ENCODE peak calls at places on chromosomes 16 and 17, in seven cellular contexts. S is thoracic aorta, O is stomach, G is heart left ventricle, I is lower leg skin, K is AG09309, N is neural progenitor cell. P is an unnamed sample.

GRCh38 chr17:28969706-28970393 is 18.5 kb upstream of the PHF12 start:
- DNase-seq in S (no peak), O (no peak), G (no peak), I (no peak), K (no peak), N (no peak), P (no peak)

GRCh38 chr16:84986102-84986501 is 25.2 kb downstream of the ZDHHC7 start:
- DNase-seq in S (no peak), O (peak; percentile 45), G (no peak), I (no peak), K (no peak), N (no peak), P (no peak)

GRCh38 chr16:1772908-1773702 is at the start of gene MRPS34:
- DNase-seq in S (no peak), O (peak; percentile 88), G (peak; percentile 88), I (peak; percentile 96), K (no peak), N (peak; percentile 97), P (peak; percentile 79)

GRCh38 chr16:31087971-31088370 is 772 bp downstream of the PRSS53 start:
- DNase-seq in S (no peak), O (no peak), G (no peak), I (no peak), K (no peak), N (no peak), P (no peak)

GRCh38 chr17:61362852-61363600 is 36.6 kb upstream of the TBX2 start:
- DNase-seq in S (no peak), O (no peak), G (no peak), I (no peak), K (no peak), N (no peak), P (no peak)

GRCh38 chr16:24077989-24078388 is 178.1 kb upstream of the CACNG3 start:
- DNase-seq in S (no peak), O (no peak), G (no peak), I (no peak), K (no peak), N (no peak), P (no peak)

GRCh38 chr16:9123871-9124270 is 32.4 kb downstream of the HAPSTR1 start:
- DNase-seq in S (no peak), O (peak; percentile 85), G (peak; percentile 40), I (peak; percentile 89), K (no peak), N (no peak), P (peak; percentile 24)

GRCh38 chr16:66565051-66565450 is 1.2 kb upstream of the CMTM1 start:
- DNase-seq in S (no peak), O (no peak), G (no peak), I (no peak), K (no peak), N (no peak), P (no peak)

GRCh38 chr16:85089485-85089884 is 22.8 kb downstream of the CIBAR2 start:
- DNase-seq in S (no peak), O (no peak), G (no peak), I (no peak), K (no peak), N (no peak), P (no peak)

GRCh38 chr17:62705781-62706597 is 78.5 kb downstream of the MRC2 start:
- DNase-seq in S (no peak), O (no peak), G (peak; percentile 47), I (no peak), K (no peak), N (peak; percentile 74), P (peak; percentile 42)

GRCh38 chr16:84836234-84836647 is 16.5 kb downstream of the CRISPLD2 start:
- DNase-seq in S (peak; percentile 72), O (peak; percentile 51), G (peak; percentile 82), I (peak; percentile 92), K (peak; percentile 100), N (peak; percentile 85), P (peak; percentile 100)

GRCh38 chr16:1492923-1493745 is at the start of gene TELO2:
- DNase-seq in S (no peak), O (peak; percentile 84), G (peak; percentile 87), I (peak; percentile 94), K (peak; percentile 13), N (peak; percentile 92), P (peak; percentile 70)

GRCh38 chr16:81905277-81905676 is 106.0 kb downstream of the SDR42E1 start:
- DNase-seq in S (no peak), O (no peak), G (no peak), I (no peak), K (no peak), N (no peak), P (no peak)

GRCh38 chr16:66844342-66845079 is at the start of gene CA7:
- DNase-seq in S (no peak), O (no peak), G (no peak), I (peak; percentile 80), K (no peak), N (peak; percentile 34), P (no peak)

GRCh38 chr17:34565715-34566114 is 13.7 kb upstream of the TMEM132E start:
- DNase-seq in S (no peak), O (no peak), G (no peak), I (no peak), K (no peak), N (no peak), P (no peak)

GRCh38 chr17:34561328-34561727 is 18.1 kb upstream of the TMEM132E start:
- DNase-seq in S (no peak), O (no peak), G (no peak), I (no peak), K (no peak), N (no peak), P (no peak)

GRCh38 chr17:34566873-34567272 is 12.5 kb upstream of the TMEM132E start:
- DNase-seq in S (no peak), O (no peak), G (no peak), I (no peak), K (no peak), N (no peak), P (no peak)

GRCh38 chr17:34566201-34566600 is 13.2 kb upstream of the TMEM132E start:
- DNase-seq in S (no peak), O (no peak), G (no peak), I (no peak), K (no peak), N (no peak), P (no peak)

DNA sequence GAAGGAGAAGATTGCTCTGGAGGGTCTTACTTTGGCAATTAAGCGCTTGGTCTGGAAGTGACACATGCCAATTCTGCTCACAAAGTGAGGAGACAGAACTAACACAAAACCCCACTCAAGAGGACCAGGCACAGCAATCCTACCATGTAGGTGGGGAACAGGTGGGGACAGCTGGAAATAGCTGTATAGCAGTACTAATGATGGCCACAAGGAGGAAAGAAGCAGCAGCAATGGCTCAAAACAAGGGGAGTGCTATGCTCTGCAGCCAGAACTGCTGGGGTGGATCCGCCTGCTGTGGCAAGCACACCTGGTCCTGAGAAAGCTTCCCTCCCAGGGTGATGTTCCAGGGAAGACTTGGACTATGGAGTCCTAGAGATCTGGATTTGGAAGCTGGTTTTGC is 17.0 kb upstream of the TMEM132E start:
- DNase-seq in S (no peak), O (no peak), G (no peak), I (no peak), K (no peak), N (peak; percentile 45), P (no peak)
- TF ChIP-seq CTCF in S (peak; percentile 30), O (peak; percentile 10), G (peak; percentile 8), I (no peak), K (peak; percentile 25), N (peak; percentile 59), P (peak; percentile 21)

DNA sequence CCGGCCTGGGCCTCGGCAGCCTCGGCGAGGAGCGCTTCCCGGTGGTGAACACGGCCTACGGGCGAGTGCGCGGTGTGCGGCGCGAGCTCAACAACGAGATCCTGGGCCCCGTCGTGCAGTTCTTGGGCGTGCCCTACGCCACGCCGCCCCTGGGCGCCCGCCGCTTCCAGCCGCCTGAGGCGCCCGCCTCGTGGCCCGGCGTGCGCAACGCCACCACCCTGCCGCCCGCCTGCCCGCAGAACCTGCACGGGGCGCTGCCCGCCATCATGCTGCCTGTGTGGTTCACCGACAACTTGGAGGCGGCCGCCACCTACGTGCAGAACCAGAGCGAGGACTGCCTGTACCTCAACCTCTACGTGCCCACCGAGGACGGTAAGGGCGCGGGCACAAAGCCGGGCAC is 696 bp downstream of the NLGN2 start:
- DNase-seq in S (no peak), O (no peak), G (no peak), I (no peak), K (no peak), N (no peak), P (no peak)
- H3K4me3 ChIP-seq in S (no peak overlapping the region), O (no peak overlapping the region), G (no peak overlapping the region), I (no peak overlapping the region), K (no peak overlapping the region), N (no peak overlapping the region), P (no peak overlapping the region)

DNA sequence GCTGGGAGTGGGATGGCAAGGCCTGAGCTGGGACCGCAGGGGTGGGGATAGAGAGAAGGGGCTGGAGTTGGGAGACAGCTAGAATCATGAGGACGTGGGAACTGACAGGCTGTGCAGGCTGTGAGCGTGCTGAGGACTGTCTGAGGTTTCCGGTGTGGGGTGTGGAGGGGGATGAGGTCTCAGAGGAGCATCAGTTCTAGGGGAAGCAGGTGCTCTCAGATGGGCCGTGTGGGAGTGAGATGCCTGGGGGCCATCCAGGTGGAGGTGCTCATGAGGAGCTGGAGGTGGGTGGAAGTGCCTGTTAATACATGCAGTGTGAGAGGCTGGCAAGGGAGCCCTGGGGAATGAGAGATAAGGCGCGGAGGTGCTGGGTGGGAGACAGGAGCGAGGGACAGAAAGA is 27.2 kb downstream of the HASPIN start:
- DNase-seq in S (no peak), O (no peak), G (no peak), I (no peak), K (no peak), N (no peak), P (no peak)
- TF ChIP-seq CTCF in S (no peak), O (no peak), G (no peak), I (no peak), K (no peak), N (no peak), P (no peak)

GRCh38 chr17:7916799-7917198 is 710 bp upstream of the RNF227 start:
- DNase-seq in S (no peak), O (no peak), G (no peak), I (no peak), K (no peak), N (no peak), P (peak; percentile 58)
- H3K4me3 ChIP-seq in S (peak overlapping the region; percentile 77), O (peak overlapping the region; percentile 56), G (peak overlapping the region; percentile 51), I (no peak overlapping the region), K (no peak overlapping the region), N (no peak overlapping the region), P (no peak overlapping the region)

DNA sequence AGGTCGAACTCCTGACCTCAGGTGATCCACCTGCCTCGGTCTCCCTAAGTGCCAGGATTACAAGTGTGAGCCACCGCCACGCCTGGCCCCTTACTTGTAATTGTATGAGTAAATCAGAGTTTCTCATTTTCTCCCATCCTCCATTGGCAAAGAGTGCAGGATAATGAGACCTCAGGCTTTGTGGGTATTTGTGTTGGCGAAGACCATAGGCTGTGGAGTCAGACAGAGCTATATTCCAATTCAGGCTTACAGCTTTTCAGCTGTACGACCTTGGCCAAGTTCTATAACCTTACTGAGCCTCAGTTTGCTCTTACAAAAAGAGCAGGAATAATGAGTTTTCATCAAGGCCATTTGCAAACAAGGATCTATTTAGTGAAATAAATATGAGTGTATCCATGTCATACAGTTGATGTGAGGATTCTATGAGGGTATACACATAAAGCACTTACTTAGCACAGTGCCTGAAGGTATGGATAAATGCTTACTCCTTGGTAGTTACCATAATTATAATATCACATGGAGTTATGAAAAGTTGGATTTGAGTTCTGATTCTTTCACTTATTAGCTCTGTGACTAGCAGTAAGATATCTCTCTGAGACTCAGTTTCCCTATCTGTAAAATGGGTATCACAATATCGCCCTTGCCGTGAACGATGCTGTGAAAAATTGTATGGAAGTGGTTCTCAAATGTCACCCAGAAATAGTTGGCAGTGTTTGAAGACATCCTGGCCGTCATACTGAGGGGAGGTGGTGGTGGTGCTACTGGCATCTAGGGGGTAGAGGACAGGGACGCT is 25.6 kb upstream of the CPPED1 start:
- DNase-seq in S (no peak), O (no peak), G (no peak), I (no peak), K (no peak), N (no peak), P (no peak)
- TF ChIP-seq CTCF in S (no peak), O (no peak), G (no peak), I (no peak), K (no peak), N (no peak), P (no peak)